ENCODE peak calls at places on chromosomes 16 and 17, in ten cellular contexts. Y is ovary; K is psoas muscle; Z is breast epithelium; I is Karpas-422; U is CD8-positive, alpha-beta memory T cell; S is CD4-positive, CD25-positive, alpha-beta regulatory T cell; L is heart right ventricle; V is prostate gland; A is stomach. E is an unnamed sample.
A peak's percentile ranks its signal among the peaks of the same experiment; 100 is the strongest.

GRCh38 chr17:78883533-78884131 is 19.4 kb downstream of the CEP295NL start:
- DNase-seq in Y (peak; percentile 87), K (peak; percentile 83), Z (peak; percentile 82), I (no peak), U (no peak), S (no peak), L (peak; percentile 85), V (peak; percentile 43), A (peak; percentile 56), E (peak; percentile 38)

GRCh38 chr16:59543641-59544040 is 809.5 kb upstream of the GOT2 start:
- DNase-seq in Y (no peak), K (no peak), Z (no peak), I (no peak), U (no peak), S (no peak), L (no peak), V (no peak), A (no peak), E (no peak)

GRCh38 chr17:34892864-34893263 is 68.4 kb downstream of the CCT6B start:
- DNase-seq in Y (no peak), K (no peak), Z (no peak), I (peak; percentile 77), U (no peak), S (no peak), L (no peak), V (no peak), A (no peak), E (no peak)

GRCh38 chr17:68290268-68290954 is 516 bp downstream of the SLC16A6 start:
- DNase-seq in Y (peak; percentile 52), K (peak; percentile 37), Z (no peak), I (peak; percentile 74), U (peak; percentile 64), S (peak; percentile 61), L (peak; percentile 14), V (peak; percentile 28), A (peak; percentile 31), E (no peak)

GRCh38 chr16:12089492-12090161 is 113.1 kb downstream of the SNX29 start:
- DNase-seq in Y (peak; percentile 64), K (peak; percentile 34), Z (no peak), I (no peak), U (no peak), S (peak; percentile 22), L (peak; percentile 21), V (no peak), A (peak; percentile 67), E (peak; percentile 40)

GRCh38 chr16:88436796-88437195 is 16.3 kb upstream of the ZFPM1 start:
- DNase-seq in Y (no peak), K (no peak), Z (no peak), I (no peak), U (no peak), S (no peak), L (no peak), V (no peak), A (no peak), E (no peak)

GRCh38 chr17:19714542-19715411 is 1.6 kb downstream of the SLC47A2 start:
- DNase-seq in Y (no peak), K (no peak), Z (no peak), I (no peak), U (no peak), S (no peak), L (no peak), V (no peak), A (no peak), E (no peak)

GRCh38 chr17:72353502-72353901 is 232.7 kb downstream of the SOX9 start:
- DNase-seq in Y (no peak), K (no peak), Z (no peak), I (no peak), U (no peak), S (no peak), L (no peak), V (peak; percentile 22), A (no peak), E (no peak)

GRCh38 chr16:30491744-30492308 is 19.3 kb downstream of the ITGAL start:
- DNase-seq in Y (no peak), K (no peak), Z (peak; percentile 67), I (no peak), U (no peak), S (no peak), L (peak; percentile 17), V (peak; percentile 25), A (no peak), E (no peak)

GRCh38 chr17:72426948-72427760 is 306.3 kb downstream of the SOX9 start:
- DNase-seq in Y (no peak), K (no peak), Z (no peak), I (peak; percentile 43), U (no peak), S (no peak), L (no peak), V (no peak), A (peak; percentile 36), E (no peak)

GRCh38 chr16:30028438-30029093 is 2.5 kb downstream of the TLCD3B start:
- DNase-seq in Y (peak; percentile 50), K (no peak), Z (no peak), I (peak; percentile 77), U (no peak), S (no peak), L (no peak), V (no peak), A (no peak), E (no peak)

DNA sequence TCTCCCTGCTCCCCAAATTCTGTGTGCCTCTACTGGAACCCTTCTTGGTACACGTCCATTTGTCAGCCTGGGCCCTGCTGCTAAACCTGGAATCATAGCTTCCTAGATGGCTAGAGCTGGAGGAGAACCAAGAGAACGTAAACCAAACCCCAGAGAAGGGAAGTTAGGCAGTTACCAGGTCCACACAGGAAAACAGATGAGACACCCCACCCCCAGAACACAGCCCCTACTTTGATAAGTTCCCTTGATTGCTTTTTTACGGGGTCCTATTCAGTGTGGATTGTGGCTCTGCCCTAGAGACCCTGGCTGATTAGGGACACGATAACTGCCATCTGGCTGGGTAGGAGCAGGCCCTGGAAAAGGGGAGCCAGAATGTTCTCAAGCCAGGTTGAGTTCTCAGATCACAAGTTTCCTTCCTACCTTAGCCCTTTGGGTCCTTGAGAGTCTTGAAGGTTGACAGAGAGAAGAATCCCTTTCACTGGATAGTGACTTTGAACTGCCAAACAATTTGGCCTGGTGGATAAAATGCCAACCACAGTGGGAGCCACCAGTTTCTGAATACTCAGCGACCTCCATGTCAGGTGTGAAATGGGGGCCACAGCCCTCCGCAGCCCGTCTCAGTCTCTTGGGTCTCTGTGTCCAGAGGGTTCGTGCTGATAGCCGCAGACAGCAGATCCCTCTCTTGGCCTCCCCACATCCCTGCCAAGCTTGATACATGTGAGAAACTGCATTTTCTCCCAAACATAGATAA is 7.9 kb downstream of the TBX4 start:
- DNase-seq in Y (peak; percentile 10), K (no peak), Z (no peak), I (no peak), U (no peak), S (no peak), L (no peak), V (no peak), A (no peak), E (no peak)
- H3K4me1 ChIP-seq in Y (peaks cover 3% of the 10 kb centered on the region), K (no peaks in the 10 kb centered on the region), Z (no peaks in the 10 kb centered on the region), I (no peaks in the 10 kb centered on the region), U (peaks cover 5% of the 10 kb centered on the region), S (peaks cover 5% of the 10 kb centered on the region), L (no peaks in the 10 kb centered on the region), V (no peaks in the 10 kb centered on the region), A (peaks cover 37% of the 10 kb centered on the region), E (peaks cover 9% of the 10 kb centered on the region)

GRCh38 chr17:16215273-16215964 is at the start of gene NCOR1:
- DNase-seq in Y (peak; percentile 95), K (peak; percentile 95), Z (peak; percentile 84), I (peak; percentile 97), U (peak; percentile 85), S (peak; percentile 82), L (peak; percentile 94), V (peak; percentile 89), A (peak; percentile 94), E (peak; percentile 62)

GRCh38 chr17:16215965-16216316 is 607 bp upstream of the NCOR1 start:
- DNase-seq in Y (no peak), K (no peak), Z (no peak), I (peak; percentile 86), U (no peak), S (no peak), L (no peak), V (no peak), A (no peak), E (no peak)

GRCh38 chr17:16214190-16215001 is 938 bp downstream of the NCOR1 start:
- DNase-seq in Y (no peak), K (no peak), Z (no peak), I (peak; percentile 71), U (no peak), S (no peak), L (no peak), V (no peak), A (no peak), E (no peak)

GRCh38 chr17:16215002-16215272 is 397 bp downstream of the NCOR1 start:
- DNase-seq in Y (no peak), K (peak; percentile 55), Z (no peak), I (no peak), U (peak; percentile 3), S (peak; percentile 24), L (peak; percentile 24), V (peak; percentile 18), A (peak; percentile 47), E (no peak)

GRCh38 chr17:16217002-16217635 is at the start of gene PIGL:
- DNase-seq in Y (peak; percentile 89), K (peak; percentile 86), Z (peak; percentile 86), I (peak; percentile 96), U (peak; percentile 72), S (peak; percentile 66), L (peak; percentile 93), V (peak; percentile 85), A (peak; percentile 90), E (peak; percentile 63)
- H3K27ac ChIP-seq in Y (peak within 1 kb of the TSS; percentile 92), K (peak within 1 kb of the TSS; percentile 98), Z (peak within 1 kb of the TSS; percentile 96), I (peak within 1 kb of the TSS; percentile 90), U (peak within 1 kb of the TSS; percentile 83), S (peak within 1 kb of the TSS; percentile 83), L (peak within 1 kb of the TSS; percentile 99), V (peak within 1 kb of the TSS; percentile 94), A (peak within 1 kb of the TSS; percentile 95), E (peak within 1 kb of the TSS; percentile 98)

DNA sequence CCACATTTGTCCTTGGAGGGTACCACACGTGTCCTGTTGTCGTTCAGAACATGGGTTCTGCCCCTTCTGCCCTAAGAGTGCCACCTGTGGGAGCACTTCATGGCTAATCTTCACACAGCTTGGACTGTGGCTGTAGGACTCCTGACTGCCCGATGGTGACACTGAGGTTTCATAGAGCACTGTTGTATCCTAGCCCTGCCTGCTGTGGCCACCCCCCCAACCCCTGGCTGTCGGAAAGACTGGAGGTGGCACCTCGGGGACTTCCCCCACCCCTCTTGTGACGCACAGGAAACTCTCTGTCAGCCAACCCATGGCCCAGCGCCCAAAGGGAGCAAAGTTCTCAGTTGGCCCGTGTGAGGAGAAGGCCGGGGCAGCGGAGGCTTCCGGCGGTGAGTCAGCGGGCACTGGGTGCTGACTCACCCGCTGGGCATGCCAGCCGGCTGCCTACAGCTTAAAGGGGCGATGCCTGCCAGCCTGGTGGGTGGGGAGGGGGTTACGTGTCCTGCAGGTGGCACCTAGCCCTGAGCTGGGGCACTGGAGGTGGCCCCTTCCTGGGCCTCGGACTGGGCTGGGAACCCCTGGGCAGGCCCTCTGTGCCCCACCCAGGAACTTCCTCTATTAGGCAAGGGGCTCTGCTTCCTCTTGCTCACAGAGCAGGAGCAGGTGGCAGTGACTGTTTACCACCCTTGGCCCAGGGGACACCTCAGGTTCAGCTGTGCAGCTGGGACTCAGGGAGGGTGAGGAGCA is 3.4 kb downstream of the MAP2K3 start:
- DNase-seq in Y (peak; percentile 85), K (peak; percentile 99), Z (peak; percentile 95), I (peak; percentile 93), U (peak; percentile 94), S (peak; percentile 94), L (peak; percentile 96), V (peak; percentile 94), A (peak; percentile 99), E (peak; percentile 94)
- H3K4me1 ChIP-seq in Y (peaks cover 25% of the 10 kb centered on the region), K (peaks cover 56% of the 10 kb centered on the region), Z (peaks cover 12% of the 10 kb centered on the region), I (peaks cover 48% of the 10 kb centered on the region), U (peaks cover 46% of the 10 kb centered on the region), S (peaks cover 60% of the 10 kb centered on the region), L (peaks cover 37% of the 10 kb centered on the region), V (peaks cover 29% of the 10 kb centered on the region), A (peaks cover 74% of the 10 kb centered on the region), E (peaks cover 51% of the 10 kb centered on the region)

GRCh38 chr16:86076606-86077005 is 177.6 kb downstream of the IRF8 start:
- DNase-seq in Y (no peak), K (no peak), Z (no peak), I (no peak), U (no peak), S (no peak), L (no peak), V (no peak), A (no peak), E (no peak)
- H3K27ac ChIP-seq in Y (no peak overlapping the region), K (no peak overlapping the region), Z (no peak overlapping the region), I (no peak overlapping the region), U (no peak overlapping the region), S (no peak overlapping the region), L (no peak overlapping the region), V (no peak overlapping the region), A (no peak overlapping the region), E (no peak overlapping the region)